ENCODE peak calls at places on chromosomes 13 and 19, in six cellular contexts. V is GM20000; M is mammary epithelial cell; Q is thoracic aorta; E is activated CD8-positive, alpha-beta T cell treated with anti-CD3 and anti-CD28 coated beads for 36 hours; A is GM10248. R is an unnamed sample.
A peak's percentile ranks its signal among the peaks of the same experiment; 100 is the strongest.

GRCh38 chr13:43916828-43917227 is 37.1 kb downstream of the LACC1 start:
- DNase-seq in V (no peak), M (no peak), Q (no peak), E (no peak), A (no peak), R (no peak)

GRCh38 chr13:21219044-21219381 is 42.6 kb downstream of the MRPL57 start:
- DNase-seq in V (no peak), M (no peak), Q (no peak), E (peak; percentile 39), A (no peak), R (no peak)

GRCh38 chr19:53892981-53893325 is 11.0 kb downstream of the PRKCG start:
- DNase-seq in V (no peak), M (no peak), Q (no peak), E (no peak), A (no peak), R (no peak)

GRCh38 chr19:51948979-51949378 is 21.7 kb downstream of the ZNF613 start:
- DNase-seq in V (no peak), M (no peak), Q (no peak), E (no peak), A (no peak), R (no peak)

GRCh38 chr13:43543331-43543730 is 243.4 kb downstream of the ENOX1 start:
- DNase-seq in V (no peak), M (no peak), Q (no peak), E (no peak), A (no peak), R (no peak)

GRCh38 chr19:36526581-36526980 is 1.5 kb downstream of the ZNF260 start:
- DNase-seq in V (no peak), M (peak; percentile 23), Q (no peak), E (no peak), A (no peak), R (peak; percentile 19)

GRCh38 chr19:24071078-24071477 is 15.9 kb upstream of the ZNF254 start:
- DNase-seq in V (no peak), M (no peak), Q (no peak), E (no peak), A (no peak), R (peak; percentile 62)

GRCh38 chr19:35368378-35368777 is 2.5 kb upstream of the GPR42 start:
- DNase-seq in V (no peak), M (no peak), Q (no peak), E (no peak), A (no peak), R (no peak)

GRCh38 chr13:80072231-80072630 is 268.7 kb downstream of the SPRY2 start:
- DNase-seq in V (no peak), M (no peak), Q (no peak), E (no peak), A (no peak), R (no peak)

GRCh38 chr13:78999494-78999893 is 340.5 kb upstream of the OBI1 start:
- DNase-seq in V (no peak), M (no peak), Q (no peak), E (no peak), A (no peak), R (no peak)

GRCh38 chr13:29548722-29549446 is 46.6 kb downstream of the SLC7A1 start:
- DNase-seq in V (no peak), M (no peak), Q (no peak), E (no peak), A (no peak), R (no peak)

GRCh38 chr13:52061587-52061986 is 37.1 kb downstream of the UTP14C start:
- DNase-seq in V (no peak), M (no peak), Q (no peak), E (no peak), A (no peak), R (peak; percentile 15)

GRCh38 chr13:74301200-74302063 is 167.2 kb upstream of the KLF12 start:
- DNase-seq in V (no peak), M (no peak), Q (no peak), E (no peak), A (no peak), R (no peak)

GRCh38 chr19:2586196-2586595 is 110.3 kb downstream of the GADD45B start:
- DNase-seq in V (no peak), M (no peak), Q (no peak), E (no peak), A (no peak), R (no peak)

GRCh38 chr19:42471554-42472249 is 29.0 kb upstream of the CXCL17 start:
- DNase-seq in V (no peak), M (peak; percentile 55), Q (no peak), E (no peak), A (no peak), R (peak; percentile 64)

GRCh38 chr13:45055902-45056648 is 64.2 kb upstream of the GTF2F2 start:
- DNase-seq in V (no peak), M (peak; percentile 92), Q (no peak), E (peak; percentile 49), A (no peak), R (peak; percentile 93)

GRCh38 chr19:13788991-13789390 is 6.3 kb upstream of the ZSWIM4 start:
- DNase-seq in V (no peak), M (no peak), Q (peak; percentile 47), E (peak; percentile 52), A (no peak), R (peak; percentile 40)

GRCh38 chr13:106619688-106620555 is 52.0 kb upstream of the ARGLU1 start:
- DNase-seq in V (peak; percentile 62), M (peak; percentile 49), Q (no peak), E (peak; percentile 35), A (peak; percentile 57), R (peak; percentile 69)

GRCh38 chr13:36548129-36548528 is 115.8 kb downstream of the CCNA1 start:
- DNase-seq in V (no peak), M (no peak), Q (no peak), E (no peak), A (no peak), R (no peak)

GRCh38 chr19:49851456-49852259 is 699 bp downstream of the PTOV1 start:
- DNase-seq in V (peak; percentile 70), M (no peak), Q (no peak), E (peak; percentile 54), A (peak; percentile 50), R (peak; percentile 14)

GRCh38 chr19:49497047-49497789 is 984 bp downstream of the RPS11 start:
- DNase-seq in V (peak; percentile 57), M (peak; percentile 52), Q (no peak), E (peak; percentile 87), A (peak; percentile 56), R (peak; percentile 79)

GRCh38 chr19:17390665-17391370 is 3.2 kb downstream of the CCDC194 start:
- DNase-seq in V (peak; percentile 99), M (peak; percentile 85), Q (peak; percentile 71), E (peak; percentile 95), A (peak; percentile 95), R (peak; percentile 94)

GRCh38 chr19:2118438-2118837 is 21.7 kb downstream of the IZUMO4 start:
- DNase-seq in V (no peak), M (no peak), Q (no peak), E (no peak), A (no peak), R (no peak)

GRCh38 chr19:33390120-33390907 is 16.8 kb downstream of the CEBPG start:
- DNase-seq in V (no peak), M (no peak), Q (no peak), E (no peak), A (peak; percentile 8), R (peak; percentile 12)

GRCh38 chr13:79307866-79308298 is 98.2 kb downstream of the RBM26 start:
- DNase-seq in V (no peak), M (peak; percentile 51), Q (no peak), E (peak; percentile 25), A (no peak), R (peak; percentile 46)

GRCh38 chr13:112067121-112067741 is at the start of gene SOX1:
- DNase-seq in V (peak; percentile 45), M (no peak), Q (no peak), E (no peak), A (no peak), R (no peak)

GRCh38 chr13:76503756-76504155 is 382.4 kb downstream of the KCTD12 start:
- DNase-seq in V (no peak), M (no peak), Q (no peak), E (no peak), A (no peak), R (no peak)

GRCh38 chr19:18651738-18652137 is 14.9 kb downstream of the KLHL26 start:
- DNase-seq in V (no peak), M (no peak), Q (no peak), E (no peak), A (no peak), R (peak; percentile 28)
- TF ChIP-seq CTCF in V (no peak), M (no peak), Q (no peak), E (no peak), A (no peak), R (no peak)

GRCh38 chr13:19817106-19817505 is 34.4 kb upstream of the PSPC1 start:
- DNase-seq in V (no peak), M (no peak), Q (no peak), E (no peak), A (no peak), R (no peak)

GRCh38 chr13:19817510-19818158 is 34.9 kb upstream of the PSPC1 start:
- DNase-seq in V (no peak), M (no peak), Q (no peak), E (no peak), A (no peak), R (no peak)

GRCh38 chr13:19822673-19823072 is 39.9 kb upstream of the PSPC1 start:
- DNase-seq in V (no peak), M (no peak), Q (no peak), E (no peak), A (no peak), R (no peak)

GRCh38 chr13:19818223-19818842 is 35.6 kb upstream of the PSPC1 start:
- DNase-seq in V (no peak), M (no peak), Q (no peak), E (peak; percentile 47), A (no peak), R (peak; percentile 77)
- TF ChIP-seq CTCF in V (peak; percentile 30), M (peak; percentile 60), Q (no peak), E (peak; percentile 69), A (peak; percentile 30), R (peak; percentile 66)

GRCh38 chr13:59172076-59172475 is 991.7 kb downstream of the DIAPH3 start:
- DNase-seq in V (no peak), M (no peak), Q (no peak), E (no peak), A (no peak), R (no peak)

GRCh38 chr13:59182241-59182640 is 981.5 kb downstream of the DIAPH3 start:
- DNase-seq in V (no peak), M (no peak), Q (no peak), E (no peak), A (no peak), R (no peak)

GRCh38 chr13:59178344-59178743 is 985.4 kb downstream of the DIAPH3 start:
- DNase-seq in V (no peak), M (no peak), Q (no peak), E (no peak), A (no peak), R (no peak)

GRCh38 chr13:59176775-59177174 is 987.0 kb downstream of the DIAPH3 start:
- DNase-seq in V (peak; percentile 15), M (no peak), Q (no peak), E (no peak), A (peak; percentile 10), R (no peak)
- TF ChIP-seq CTCF in V (no peak), M (peak; percentile 20), Q (no peak), E (no peak), A (peak; percentile 1), R (no peak)

DNA sequence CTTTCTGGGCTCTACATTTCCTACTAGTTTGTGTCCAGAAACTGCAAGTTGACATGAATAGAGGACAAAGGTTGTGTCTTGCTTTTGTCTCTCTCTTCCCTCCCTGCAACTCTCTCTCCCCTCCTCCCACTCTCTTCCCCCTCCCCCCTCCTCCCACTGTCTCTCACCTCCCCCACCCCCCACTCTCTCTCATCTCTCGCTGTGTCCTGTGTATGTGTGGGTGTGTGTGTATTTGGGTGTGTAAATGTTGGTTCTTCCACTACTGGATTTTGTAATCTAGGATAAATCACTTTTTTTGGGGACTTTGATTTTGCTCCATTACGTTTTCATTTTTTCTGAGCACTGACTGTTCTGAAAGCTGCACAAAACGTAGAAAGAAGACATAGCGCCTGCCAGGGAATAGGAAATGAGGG is 48.4 kb downstream of the AKAP11 start:
- DNase-seq in V (no peak), M (no peak), Q (no peak), E (no peak), A (no peak), R (no peak)
- TF ChIP-seq CTCF in V (no peak), M (no peak), Q (no peak), E (no peak), A (no peak), R (no peak)